ENCODE peak calls at places on chromosomes 13 and 19, in eight cellular contexts. M, W, G, Q, A, F, J and S are unnamed samples.

GRCh38 chr13:74825170-74825948 is 656.6 kb downstream of the TBC1D4 start:
- DNase-seq in M (no peak), J (peak), Q (peak), G (no peak), A (no peak), W (peak), F (no peak), S (peak)

GRCh38 chr19:34288381-34288780 is 34.0 kb downstream of the GARRE1 start:
- DNase-seq in A (no peak), G (no peak), M (no peak), Q (no peak), J (no peak), W (no peak), F (no peak), S (no peak)

GRCh38 chr19:30450945-30451344 is 78.8 kb downstream of the ZNF536 start:
- DNase-seq in F (no peak), G (no peak), A (no peak), J (no peak), M (no peak), W (peak), Q (no peak), S (no peak)

GRCh38 chr13:97695684-97696083 is 257.8 kb upstream of the IPO5 start:
- DNase-seq in W (no peak), Q (no peak), G (no peak), F (no peak), A (no peak), M (no peak), J (no peak), S (no peak)

GRCh38 chr19:12665281-12665573 is 1.3 kb downstream of the MAN2B1 start:
- DNase-seq in A (no peak), M (no peak), Q (peak), G (no peak), W (no peak), J (no peak), F (peak), S (no peak)

GRCh38 chr13:80945328-80945727 is 604.4 kb upstream of the SPRY2 start:
- DNase-seq in J (no peak), G (no peak), M (peak), W (no peak), F (no peak), Q (peak), A (peak), S (no peak)

GRCh38 chr13:32897296-32897695 is 118.9 kb upstream of the KL start:
- DNase-seq in W (peak), G (no peak), Q (no peak), F (no peak), J (no peak), A (no peak), M (no peak), S (peak)

GRCh38 chr19:12767150-12767549 is 8.2 kb downstream of the HOOK2 start:
- DNase-seq in Q (no peak), W (no peak), M (no peak), G (no peak), F (no peak), J (no peak), A (no peak), S (no peak)

GRCh38 chr13:65914707-65915106 is 1315.4 kb downstream of the PCDH9 start:
- DNase-seq in J (no peak), A (no peak), F (no peak), W (peak), Q (no peak), M (no peak), G (no peak), S (peak)

GRCh38 chr13:54965881-54966280 is 1937.3 kb downstream of the OLFM4 start:
- DNase-seq in W (no peak), G (no peak), Q (no peak), M (no peak), J (peak), F (no peak), A (no peak), S (no peak)

GRCh38 chr19:34096020-34096915 is 76.0 kb upstream of the LSM14A start:
- DNase-seq in J (peak), M (peak), G (no peak), W (peak), F (no peak), A (peak), Q (peak), S (peak)

GRCh38 chr19:6577410-6578125 is 13.4 kb downstream of the CD70 start:
- DNase-seq in A (no peak), Q (no peak), M (no peak), J (peak), F (no peak), W (peak), G (no peak), S (peak)

GRCh38 chr13:99388334-99388923 is 81.2 kb upstream of the GPR183 start:
- DNase-seq in W (no peak), Q (no peak), J (no peak), F (no peak), G (no peak), M (no peak), A (no peak), S (no peak)

GRCh38 chr19:29202281-29202680 is 10.7 kb downstream of the UQCRFS1 start:
- DNase-seq in J (no peak), M (no peak), G (no peak), W (no peak), A (no peak), F (no peak), Q (no peak), S (no peak)

GRCh38 chr13:99725644-99726043 is 224.4 kb downstream of the TM9SF2 start:
- DNase-seq in Q (no peak), F (no peak), G (no peak), W (no peak), J (no peak), A (no peak), M (no peak), S (no peak)

GRCh38 chr13:50596776-50597203 is 246.7 kb downstream of the DLEU7 start:
- DNase-seq in M (no peak), G (no peak), A (no peak), W (no peak), Q (no peak), F (no peak), J (no peak), S (no peak)

GRCh38 chr13:108003626-108004025 is 211.7 kb downstream of the LIG4 start:
- DNase-seq in J (no peak), G (no peak), F (no peak), A (peak), M (no peak), Q (no peak), W (no peak), S (peak)

GRCh38 chr19:44593294-44593693 is 20.1 kb upstream of the IGSF23 start:
- DNase-seq in G (no peak), M (no peak), Q (no peak), F (no peak), W (no peak), J (no peak), A (no peak), S (no peak)

GRCh38 chr19:10882108-10882457 is 10.7 kb downstream of the CARM1 start:
- DNase-seq in A (no peak), G (no peak), F (no peak), J (no peak), M (no peak), Q (peak), W (no peak), S (no peak)

GRCh38 chr13:93279982-93280381 is 53.4 kb downstream of the GPC6 start:
- DNase-seq in A (no peak), J (no peak), F (no peak), M (no peak), Q (no peak), W (no peak), G (no peak), S (no peak)

GRCh38 chr13:20714563-20715339 is 11.3 kb downstream of the IL17D start:
- DNase-seq in J (no peak), A (no peak), Q (peak), M (no peak), W (peak), G (no peak), F (peak), S (no peak)

GRCh38 chr13:73334459-73334858 is 275.7 kb downstream of the KLF5 start:
- DNase-seq in Q (no peak), A (no peak), W (peak), G (no peak), J (peak), M (no peak), F (no peak), S (peak)

GRCh38 chr19:18278521-18279265 is 2.7 kb downstream of the JUND start:
- DNase-seq in A (peak), F (no peak), W (no peak), J (no peak), M (no peak), Q (no peak), G (no peak), S (no peak)

GRCh38 chr19:1384478-1385110 is 887 bp downstream of the NDUFS7 start:
- DNase-seq in F (no peak), G (no peak), W (no peak), M (no peak), J (no peak), Q (no peak), A (no peak), S (no peak)

GRCh38 chr13:108486096-108486495 is 143.3 kb upstream of the MYO16 start:
- DNase-seq in G (no peak), A (no peak), Q (no peak), J (no peak), F (no peak), W (no peak), M (no peak), S (peak)

GRCh38 chr19:35960432-35960972 is 24.3 kb downstream of the LRFN3 start:
- DNase-seq in Q (no peak), A (no peak), G (no peak), W (no peak), M (no peak), J (no peak), F (no peak), S (no peak)

GRCh38 chr13:80083516-80084085 is 257.3 kb downstream of the SPRY2 start:
- DNase-seq in F (no peak), J (no peak), Q (no peak), W (peak), M (no peak), A (no peak), G (no peak), S (no peak)